ENCODE peak calls at places on chromosomes 3 and 15, in five cellular contexts. M is DMS 273 treated with DMSO at 0.1 percent for 48 hours; J is activated T-helper 1 cell treated with anti-CD3 and anti-CD28 coated beads, Interleukin-12 subunit alpha, Interleukin-12 subunit beta, Interleukin-2, Interleukin-4 antibody, amounts not matched to agents 30 ng/mL and 10 ng/mL and 1 ng/mL, durations not matched to agents 14 hours and 24 hours and 36 hours; D is ELF-1; A is activated CD4-positive, alpha-beta T cell treated with anti-CD3 and anti-CD28 coated beads, Interleukin-2, amount 50 U/mL, for 24 hours. W is an unnamed sample.
A peak's percentile ranks its signal among the peaks of the same experiment; 100 is the strongest.

GRCh38 chr3:143119009-143119914 is at the start of gene CHST2:
- DNase-seq in J (peak; percentile 62), D (peak; percentile 77), M (peak; percentile 46), A (peak; percentile 43), W (peak; percentile 37)

GRCh38 chr3:152349397-152349796 is 80.7 kb downstream of the MBNL1 start:
- DNase-seq in A (no peak), M (no peak), J (no peak), D (no peak), W (no peak)

GRCh38 chr15:55485273-55485672 is 22.8 kb downstream of the DNAAF4 start:
- DNase-seq in A (no peak), M (no peak), D (no peak), J (no peak), W (no peak)

GRCh38 chr3:183259621-183260020 is 6.6 kb downstream of the B3GNT5 start:
- DNase-seq in M (no peak), J (no peak), D (no peak), A (no peak), W (no peak)

GRCh38 chr15:70775160-70775559 is 11.8 kb upstream of the UACA start:
- DNase-seq in J (no peak), M (no peak), A (no peak), D (no peak), W (no peak)

GRCh38 chr3:109888026-109888425 is 550.7 kb upstream of the DPPA4 start:
- DNase-seq in M (no peak), J (no peak), D (no peak), A (no peak), W (no peak)

GRCh38 chr15:65086680-65087111 is 10.2 kb downstream of the KBTBD13 start:
- DNase-seq in J (no peak), A (no peak), D (peak; percentile 37), M (peak; percentile 17), W (no peak)

GRCh38 chr3:1087066-1087555 is 5.7 kb upstream of the CNTN6 start:
- DNase-seq in D (no peak), M (no peak), J (no peak), A (no peak), W (no peak)

GRCh38 chr3:140088058-140088457 is 153.1 kb downstream of the CLSTN2 start:
- DNase-seq in A (no peak), D (no peak), M (no peak), J (no peak), W (no peak)

GRCh38 chr3:89578253-89578529 is 470.8 kb downstream of the EPHA3 start:
- DNase-seq in A (no peak), M (no peak), J (no peak), D (peak; percentile 17), W (no peak)

GRCh38 chr15:93037341-93038063 is 51.5 kb downstream of the RGMA start:
- DNase-seq in M (peak; percentile 63), D (peak; percentile 41), J (no peak), A (no peak), W (no peak)

GRCh38 chr15:52808441-52808840 is 18.3 kb upstream of the ONECUT1 start:
- DNase-seq in M (no peak), A (no peak), J (no peak), D (no peak), W (no peak)

GRCh38 chr3:15428539-15428938 is 1.1 kb downstream of the EAF1 start:
- DNase-seq in J (no peak), A (no peak), D (no peak), M (no peak), W (peak; percentile 10)

GRCh38 chr15:95799286-95800187 is 531.0 kb upstream of the NR2F2 start:
- DNase-seq in A (no peak), M (no peak), D (no peak), J (no peak), W (no peak)

GRCh38 chr3:32583708-32584107 is 13.1 kb upstream of the DYNC1LI1 start:
- DNase-seq in M (no peak), A (no peak), J (no peak), D (no peak), W (no peak)

GRCh38 chr3:39255503-39256325 is 24.1 kb downstream of the CX3CR1 start:
- DNase-seq in J (no peak), M (no peak), A (no peak), D (no peak), W (no peak)

GRCh38 chr3:10466186-10466585 is 39.2 kb downstream of the ATP2B2 start:
- DNase-seq in D (no peak), M (no peak), J (no peak), A (no peak), W (no peak)

GRCh38 chr3:105915524-105915923 is 46.7 kb upstream of the CBLB start:
- DNase-seq in M (no peak), D (no peak), J (no peak), A (no peak), W (no peak)

GRCh38 chr15:31472636-31473383 is 146.2 kb downstream of the KLF13 start:
- DNase-seq in J (peak; percentile 68), D (no peak), M (peak; percentile 40), A (no peak), W (peak; percentile 21)

GRCh38 chr15:71237456-71238188 is 122.4 kb downstream of the THSD4 start:
- DNase-seq in A (no peak), J (no peak), M (no peak), D (peak; percentile 40), W (no peak)

GRCh38 chr3:195025056-195025880 is 245.7 kb downstream of the XXYLT1 start:
- DNase-seq in M (no peak), J (no peak), D (no peak), A (no peak), W (no peak)

GRCh38 chr3:44076221-44076829 is 165.4 kb upstream of the TOPAZ1 start:
- DNase-seq in J (no peak), M (no peak), D (peak; percentile 67), A (no peak), W (no peak)

GRCh38 chr3:64158334-64158733 is 66.9 kb downstream of the PRICKLE2 start:
- DNase-seq in J (no peak), D (no peak), A (no peak), M (no peak), W (no peak)

GRCh38 chr15:80152896-80153876 is at the start of gene FAH:
- DNase-seq in J (peak; percentile 41), A (peak; percentile 14), D (peak; percentile 57), M (no peak), W (peak; percentile 31)

GRCh38 chr15:76994001-76994400 is 925 bp upstream of the PSTPIP1 start:
- DNase-seq in D (no peak), M (no peak), A (no peak), J (no peak), W (peak; percentile 60)

GRCh38 chr3:87052499-87053260 is 61.7 kb upstream of the VGLL3 start:
- DNase-seq in M (no peak), J (no peak), A (no peak), D (peak; percentile 58), W (no peak)

GRCh38 chr15:33098082-33099058 is 96.1 kb downstream of the FMN1 start:
- DNase-seq in M (no peak), J (no peak), A (no peak), D (no peak), W (no peak)

GRCh38 chr3:46406786-46407611 is at the start of the genes CCR5AS and CCRL2:
- DNase-seq in D (no peak), A (no peak), J (peak; percentile 38), M (no peak), W (peak; percentile 25)

GRCh38 chr3:100577382-100578008 is 31.9 kb upstream of the ADGRG7 start:
- DNase-seq in A (no peak), M (no peak), J (no peak), D (no peak), W (no peak)

W was measured in stimulated activated CD4-positive, alpha-beta T cell treated with anti-CD3 and anti-CD28 coated beads, Interleukin-12 subunit alpha, Interleukin-12 subunit beta, amount 100 ng/mL, for 48 hours.